ENCODE peak calls at places on chromosomes 16 and 17, in eight cellular contexts. K, Y, R, G, Q, I, N and T are unnamed samples.

GRCh38 chr16:10835281-10835931 is 16.8 kb upstream of the TVP23A start:
- DNase-seq in K (no peak), Y (no peak), R (no peak), G (no peak), Q (no peak), I (no peak), N (no peak), T (no peak)

GRCh38 chr16:85445779-85446222 is 167.3 kb upstream of the GSE1 start:
- DNase-seq in K (no peak), Y (no peak), R (no peak), G (no peak), Q (no peak), I (peak; percentile 43), N (no peak), T (no peak)

GRCh38 chr16:73053379-73054130 is 5.6 kb upstream of the ZFHX3 start:
- DNase-seq in K (peak; percentile 53), Y (peak; percentile 55), R (no peak), G (no peak), Q (no peak), I (peak; percentile 77), N (peak; percentile 69), T (peak; percentile 23)

GRCh38 chr16:70162041-70162451 is 11.5 kb upstream of the CLEC18C start:
- DNase-seq in K (peak; percentile 69), Y (no peak), R (no peak), G (peak; percentile 41), Q (peak; percentile 27), I (peak; percentile 61), N (no peak), T (peak; percentile 60)

GRCh38 chr16:54957403-54957802 is 26.7 kb downstream of the IRX5 start:
- DNase-seq in K (peak; percentile 48), Y (peak; percentile 39), R (no peak), G (no peak), Q (no peak), I (no peak), N (peak; percentile 2), T (peak; percentile 25)

GRCh38 chr16:88452485-88453216 is 429 bp upstream of the ZFPM1 start:
- DNase-seq in K (peak; percentile 93), Y (peak; percentile 92), R (peak; percentile 98), G (peak; percentile 46), Q (peak; percentile 77), I (peak; percentile 99), N (peak; percentile 77), T (peak; percentile 96)

GRCh38 chr16:4372578-4373355 is 1.1 kb downstream of the VASN start:
- DNase-seq in K (peak; percentile 92), Y (no peak), R (no peak), G (no peak), Q (no peak), I (no peak), N (peak; percentile 93), T (no peak)

GRCh38 chr16:27450836-27451341 is 48.9 kb downstream of the IL21R start:
- DNase-seq in K (no peak), Y (no peak), R (no peak), G (no peak), Q (no peak), I (no peak), N (no peak), T (no peak)

GRCh38 chr16:1090620-1091587 is 5.1 kb downstream of the C1QTNF8 start:
- DNase-seq in K (no peak), Y (no peak), R (peak; percentile 77), G (no peak), Q (no peak), I (no peak), N (peak; percentile 16), T (no peak)

GRCh38 chr16:565420-566330 is 1.1 kb upstream of the NHLRC4 start:
- DNase-seq in K (no peak), Y (no peak), R (no peak), G (no peak), Q (no peak), I (peak; percentile 66), N (no peak), T (no peak)

GRCh38 chr17:5391678-5392077 is 27.8 kb downstream of the NUP88 start:
- DNase-seq in K (no peak), Y (no peak), R (no peak), G (no peak), Q (no peak), I (no peak), N (no peak), T (no peak)

GRCh38 chr16:56164636-56165035 is 26.7 kb upstream of the GNAO1 start:
- DNase-seq in K (no peak), Y (no peak), R (no peak), G (no peak), Q (no peak), I (no peak), N (no peak), T (no peak)

GRCh38 chr17:21171309-21171922 is 42.5 kb downstream of the TMEM11 start:
- DNase-seq in K (no peak), Y (no peak), R (no peak), G (no peak), Q (no peak), I (no peak), N (no peak), T (no peak)

GRCh38 chr17:8003594-8004181 is 1.3 kb downstream of the GUCY2D start:
- DNase-seq in K (no peak), Y (no peak), R (no peak), G (no peak), Q (no peak), I (no peak), N (no peak), T (no peak)

GRCh38 chr16:23317266-23317661 is 15.2 kb downstream of the SCNN1B start:
- DNase-seq in K (no peak), Y (no peak), R (no peak), G (no peak), Q (no peak), I (peak; percentile 41), N (peak; percentile 93), T (no peak)

GRCh38 chr16:3598236-3598635 is 13.2 kb downstream of the SLX4 start:
- DNase-seq in K (no peak), Y (no peak), R (no peak), G (no peak), Q (no peak), I (no peak), N (no peak), T (no peak)

GRCh38 chr16:89047331-89048086 is 46.1 kb upstream of the ACSF3 start:
- DNase-seq in K (no peak), Y (no peak), R (peak; percentile 26), G (no peak), Q (no peak), I (no peak), N (no peak), T (no peak)

GRCh38 chr17:79800325-79801155 is 3.7 kb upstream of the CBX8 start:
- DNase-seq in K (peak; percentile 51), Y (peak; percentile 50), R (no peak), G (no peak), Q (no peak), I (no peak), N (peak; percentile 31), T (peak; percentile 61)

GRCh38 chr17:36879027-36879426 is 58.2 kb upstream of the LHX1 start:
- DNase-seq in K (no peak), Y (no peak), R (no peak), G (no peak), Q (no peak), I (no peak), N (no peak), T (no peak)

GRCh38 chr17:7173687-7174602 is 5.2 kb downstream of the ASGR1 start:
- DNase-seq in K (no peak), Y (no peak), R (peak; percentile 62), G (no peak), Q (no peak), I (peak; percentile 48), N (no peak), T (no peak)

GRCh38 chr17:80423536-80424225 is 8.7 kb downstream of the ENDOV start:
- DNase-seq in K (no peak), Y (no peak), R (no peak), G (no peak), Q (no peak), I (no peak), N (no peak), T (no peak)

GRCh38 chr17:66636111-66636510 is 198.8 kb upstream of the CACNG5 start:
- DNase-seq in K (peak; percentile 37), Y (no peak), R (no peak), G (peak; percentile 37), Q (peak; percentile 44), I (peak; percentile 89), N (no peak), T (no peak)

GRCh38 chr16:89537549-89537925 is 22.9 kb upstream of the RPL13 start:
- DNase-seq in K (no peak), Y (no peak), R (no peak), G (no peak), Q (no peak), I (no peak), N (no peak), T (no peak)

GRCh38 chr17:34981538-34982241 is 1.4 kb downstream of the LIG3 start:
- DNase-seq in K (peak; percentile 29), Y (no peak), R (no peak), G (no peak), Q (no peak), I (peak; percentile 20), N (peak; percentile 30), T (no peak)

GRCh38 chr16:57500578-57501111 is 14.4 kb upstream of the DOK4 start:
- DNase-seq in K (no peak), Y (no peak), R (no peak), G (no peak), Q (no peak), I (no peak), N (no peak), T (no peak)

GRCh38 chr16:57618306-57619132 is 9.9 kb upstream of the ADGRG1 start:
- DNase-seq in K (peak; percentile 42), Y (no peak), R (no peak), G (no peak), Q (no peak), I (no peak), N (no peak), T (no peak)

GRCh38 chr16:57838161-57838560 is 35.9 kb upstream of the KIFC3 start:
- DNase-seq in K (no peak), Y (no peak), R (no peak), G (no peak), Q (no peak), I (peak; percentile 70), N (no peak), T (no peak)

GRCh38 chr16:84843149-84844048 is 23.6 kb downstream of the CRISPLD2 start:
- DNase-seq in K (no peak), Y (no peak), R (no peak), G (no peak), Q (no peak), I (no peak), N (no peak), T (no peak)

GRCh38 chr17:17603178-17603894 is 11.8 kb upstream of the PEMT start:
- DNase-seq in K (no peak), Y (no peak), R (no peak), G (no peak), Q (no peak), I (no peak), N (peak; percentile 57), T (no peak)

GRCh38 chr16:1261131-1261917 is 5.5 kb downstream of the TPSD1 start:
- DNase-seq in K (peak; percentile 11), Y (no peak), R (no peak), G (no peak), Q (no peak), I (no peak), N (no peak), T (no peak)

GRCh38 chr17:77445030-77445907 is 304.5 kb downstream of the SEC14L1 start:
- DNase-seq in K (no peak), Y (no peak), R (no peak), G (no peak), Q (no peak), I (no peak), N (no peak), T (no peak)

GRCh38 chr17:20234266-20234665 is 225.1 kb downstream of the SPECC1 start:
- DNase-seq in K (no peak), Y (no peak), R (no peak), G (no peak), Q (no peak), I (no peak), N (no peak), T (no peak)

GRCh38 chr17:50532452-50533024 is at the start of gene EPN3:
- DNase-seq in K (no peak), Y (peak; percentile 31), R (no peak), G (no peak), Q (no peak), I (no peak), N (no peak), T (peak; percentile 48)